ENCODE peak calls at places on chromosomes 2 and 18, in four cellular contexts. One of them, this sample, is unnamed.

GRCh38 chr2:174259981-174260380 is 11.6 kb upstream of the OLA1 start:
- DNase-seq in breast epithelium: no peak
- DNase-seq in BJ: peak; percentile 10
- DNase-seq in PC-9: no peak
- DNase-seq in this sample: peak; percentile 69

GRCh38 chr18:32018331-32019250 is at the start of gene RNF125:
- DNase-seq in breast epithelium: peak; percentile 80
- DNase-seq in BJ: peak; percentile 19
- DNase-seq in PC-9: peak; percentile 42
- DNase-seq in this sample: peak; percentile 86

GRCh38 chr2:152372438-152372984 is 37.5 kb downstream of the FMNL2 start:
- DNase-seq in breast epithelium: no peak
- DNase-seq in BJ: no peak
- DNase-seq in PC-9: no peak
- DNase-seq in this sample: no peak

GRCh38 chr18:34977787-34978532 is 63.3 kb upstream of the MAPRE2 start:
- DNase-seq in breast epithelium: no peak
- DNase-seq in BJ: no peak
- DNase-seq in PC-9: peak; percentile 35
- DNase-seq in this sample: peak; percentile 18

GRCh38 chr2:101307950-101308431 is 510 bp downstream of the RNF149 start:
- DNase-seq in breast epithelium: no peak
- DNase-seq in BJ: no peak
- DNase-seq in PC-9: no peak
- DNase-seq in this sample: no peak

GRCh38 chr2:179096090-179096489 is 46.2 kb upstream of the CCDC141 start:
- DNase-seq in breast epithelium: no peak
- DNase-seq in BJ: no peak
- DNase-seq in PC-9: peak; percentile 73
- DNase-seq in this sample: peak; percentile 49

GRCh38 chr2:208250401-208250800 is 4.5 kb downstream of the IDH1 start:
- DNase-seq in breast epithelium: no peak
- DNase-seq in BJ: no peak
- DNase-seq in PC-9: peak; percentile 68
- DNase-seq in this sample: peak; percentile 65

GRCh38 chr2:46643951-46644350 is 164.6 kb downstream of the TMEM247 start:
- DNase-seq in breast epithelium: no peak
- DNase-seq in BJ: no peak
- DNase-seq in PC-9: peak; percentile 89
- DNase-seq in this sample: peak; percentile 85

GRCh38 chr2:39737661-39738060 is 41.4 kb downstream of the THUMPD2 start:
- DNase-seq in breast epithelium: no peak
- DNase-seq in BJ: no peak
- DNase-seq in PC-9: no peak
- DNase-seq in this sample: peak; percentile 27

GRCh38 chr2:200026838-200027237 is 71.5 kb downstream of the MAIP1 start:
- DNase-seq in breast epithelium: no peak
- DNase-seq in BJ: peak; percentile 70
- DNase-seq in PC-9: no peak
- DNase-seq in this sample: no peak

GRCh38 chr18:34321075-34321474 is 96.4 kb upstream of the NOL4 start:
- DNase-seq in breast epithelium: no peak
- DNase-seq in BJ: no peak
- DNase-seq in PC-9: no peak
- DNase-seq in this sample: no peak

GRCh38 chr2:226116346-226116745 is 683.3 kb downstream of the IRS1 start:
- DNase-seq in breast epithelium: no peak
- DNase-seq in BJ: no peak
- DNase-seq in PC-9: no peak
- DNase-seq in this sample: no peak

GRCh38 chr2:125455110-125455509 is 1200.8 kb upstream of the GYPC start:
- DNase-seq in breast epithelium: no peak
- DNase-seq in BJ: peak; percentile 5
- DNase-seq in PC-9: no peak
- DNase-seq in this sample: peak; percentile 30

GRCh38 chr18:70337139-70337972 is 48.5 kb downstream of the SOCS6 start:
- DNase-seq in breast epithelium: no peak
- DNase-seq in BJ: peak; percentile 73
- DNase-seq in PC-9: peak; percentile 88
- DNase-seq in this sample: peak; percentile 98

GRCh38 chr2:46003912-46004473 is 293.2 kb upstream of the EPAS1 start:
- DNase-seq in breast epithelium: no peak
- DNase-seq in BJ: no peak
- DNase-seq in PC-9: no peak
- DNase-seq in this sample: peak; percentile 31

GRCh38 chr18:12031836-12032235 is 50.5 kb downstream of the IMPA2 start:
- DNase-seq in breast epithelium: no peak
- DNase-seq in BJ: peak; percentile 68
- DNase-seq in PC-9: no peak
- DNase-seq in this sample: no peak

GRCh38 chr2:213688129-213688528 is 403.9 kb downstream of the SPAG16 start:
- DNase-seq in breast epithelium: no peak
- DNase-seq in BJ: no peak
- DNase-seq in PC-9: no peak
- DNase-seq in this sample: no peak

GRCh38 chr2:151771599-151772358 is 37.5 kb upstream of the NEB start:
- DNase-seq in breast epithelium: no peak
- DNase-seq in BJ: peak; percentile 83
- DNase-seq in PC-9: no peak
- DNase-seq in this sample: no peak

GRCh38 chr18:67305466-67305865 is 211.1 kb downstream of the DSEL start:
- DNase-seq in breast epithelium: no peak
- DNase-seq in BJ: no peak
- DNase-seq in PC-9: no peak
- DNase-seq in this sample: no peak

GRCh38 chr2:184322615-184323014 is 275.7 kb upstream of the ZNF804A start:
- DNase-seq in breast epithelium: no peak
- DNase-seq in BJ: no peak
- DNase-seq in PC-9: no peak
- DNase-seq in this sample: no peak

DNA sequence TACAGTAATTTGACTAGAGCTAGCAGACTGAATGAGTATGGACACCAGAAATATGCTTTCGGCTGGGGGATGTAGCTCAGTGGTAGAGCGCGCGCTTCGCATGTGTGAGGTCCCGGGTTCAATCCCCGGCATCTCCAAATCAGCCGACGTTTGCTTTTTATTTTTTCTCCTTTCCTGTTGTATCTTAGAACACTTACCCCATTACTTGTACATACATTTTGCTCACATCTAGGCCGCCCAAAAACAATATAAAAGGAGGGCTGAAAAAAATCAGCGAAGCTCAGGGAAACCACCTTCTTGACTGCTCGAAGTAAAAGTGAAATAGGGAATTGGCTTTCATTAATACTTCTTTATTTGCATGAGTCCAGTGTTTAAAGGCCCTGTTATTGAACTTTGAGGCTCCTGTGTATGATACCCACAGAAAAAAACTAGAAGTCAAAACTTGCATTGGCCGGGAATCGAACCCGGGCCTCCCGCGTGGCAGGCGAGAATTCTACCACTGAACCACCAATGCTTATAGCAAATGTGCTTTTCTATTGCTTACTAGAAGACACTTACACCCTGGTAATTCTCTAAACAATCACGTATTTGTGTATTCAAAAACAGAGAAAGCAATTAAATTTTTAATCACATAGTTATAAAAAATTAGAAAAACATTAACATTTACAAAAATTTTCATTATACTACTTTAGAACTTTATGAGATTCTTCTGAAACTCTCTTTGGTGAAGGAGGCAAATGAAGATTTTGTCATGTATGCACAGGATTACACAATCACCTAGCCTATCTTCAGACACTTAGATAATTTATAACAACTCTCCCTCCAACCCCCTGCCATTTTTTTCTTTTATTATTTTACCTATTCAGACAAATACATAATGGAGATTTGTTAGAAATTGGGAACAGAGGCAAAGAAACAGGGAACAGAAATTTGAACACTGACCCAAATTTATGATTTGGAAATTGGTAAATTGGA is 35.2 kb upstream of the GPD2 start:
- DNase-seq in breast epithelium: peak; percentile 71
- DNase-seq in BJ: peak; percentile 57
- DNase-seq in PC-9: peak; percentile 63
- DNase-seq in this sample: peak; percentile 73
- TF ChIP-seq CTCF in breast epithelium: no peak
- TF ChIP-seq CTCF in BJ: no peak
- TF ChIP-seq CTCF in PC-9: no peak
- TF ChIP-seq CTCF in this sample: no peak

DNA sequence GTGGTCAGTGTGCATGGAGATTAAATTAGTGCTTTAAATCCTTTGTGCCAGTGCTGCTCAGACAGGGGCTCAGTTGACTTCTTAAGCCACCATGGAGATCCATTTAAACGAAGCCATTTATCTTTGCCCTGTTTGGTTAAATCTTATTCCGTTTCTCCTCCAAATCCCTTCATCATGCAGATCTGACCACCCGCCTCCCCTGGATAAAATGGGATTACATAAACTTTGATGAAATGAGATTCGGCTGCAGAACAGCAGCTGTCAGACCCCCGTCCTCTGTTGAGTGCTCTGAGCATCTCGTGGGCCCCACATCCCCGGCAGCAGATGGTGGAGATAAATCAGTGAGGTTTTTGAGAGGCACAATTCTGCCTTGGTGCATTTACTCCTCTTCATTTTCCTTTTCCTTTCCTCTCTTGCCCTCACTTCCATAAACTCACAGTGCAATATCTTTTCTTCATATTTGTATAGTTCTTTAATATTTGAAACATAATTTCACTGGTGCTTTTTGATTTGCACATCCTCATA is 84.4 kb upstream of the TWIST2 start:
- DNase-seq in breast epithelium: no peak
- DNase-seq in BJ: no peak
- DNase-seq in PC-9: no peak
- DNase-seq in this sample: no peak
- H3K27me3 ChIP-seq in breast epithelium: no peaks in the 10 kb centered on the region
- H3K27me3 ChIP-seq in BJ: peaks cover 11% of the 10 kb centered on the region
- H3K27me3 ChIP-seq in PC-9: peaks cover 75% of the 10 kb centered on the region
- H3K27me3 ChIP-seq in this sample: no peaks in the 10 kb centered on the region

GRCh38 chr2:231182500-231182899 is 15.9 kb upstream of the ARMC9 start:
- DNase-seq in breast epithelium: no peak
- DNase-seq in BJ: no peak
- DNase-seq in PC-9: no peak
- DNase-seq in this sample: no peak

GRCh38 chr2:231184319-231184718 is 14.1 kb upstream of the ARMC9 start:
- DNase-seq in breast epithelium: no peak
- DNase-seq in BJ: no peak
- DNase-seq in PC-9: no peak
- DNase-seq in this sample: no peak

GRCh38 chr2:231183851-231184250 is 14.6 kb upstream of the ARMC9 start:
- DNase-seq in breast epithelium: no peak
- DNase-seq in BJ: no peak
- DNase-seq in PC-9: no peak
- DNase-seq in this sample: no peak

GRCh38 chr2:231185050-231185725 is 13.2 kb upstream of the ARMC9 start:
- DNase-seq in breast epithelium: no peak
- DNase-seq in BJ: no peak
- DNase-seq in PC-9: no peak
- DNase-seq in this sample: no peak

GRCh38 chr2:231181848-231182247 is 16.6 kb upstream of the ARMC9 start:
- DNase-seq in breast epithelium: no peak
- DNase-seq in BJ: no peak
- DNase-seq in PC-9: no peak
- DNase-seq in this sample: no peak
- TF ChIP-seq CTCF in breast epithelium: no peak
- TF ChIP-seq CTCF in BJ: no peak
- TF ChIP-seq CTCF in PC-9: no peak
- TF ChIP-seq CTCF in this sample: no peak

GRCh38 chr18:48440924-48441323 is 31.7 kb upstream of the ZBTB7C start:
- DNase-seq in breast epithelium: no peak
- DNase-seq in BJ: no peak
- DNase-seq in PC-9: no peak
- DNase-seq in this sample: no peak
- H3K27me3 ChIP-seq in breast epithelium: no peaks in the 10 kb centered on the region
- H3K27me3 ChIP-seq in BJ: peaks cover 38% of the 10 kb centered on the region
- H3K27me3 ChIP-seq in PC-9: no peaks in the 10 kb centered on the region
- H3K27me3 ChIP-seq in this sample: peaks cover 1% of the 10 kb centered on the region

GRCh38 chr18:68705119-68705518 is 9.8 kb downstream of the TMX3 start:
- DNase-seq in breast epithelium: no peak
- DNase-seq in BJ: no peak
- DNase-seq in PC-9: no peak
- DNase-seq in this sample: no peak
- TF ChIP-seq CTCF in breast epithelium: no peak
- TF ChIP-seq CTCF in BJ: no peak
- TF ChIP-seq CTCF in PC-9: no peak
- TF ChIP-seq CTCF in this sample: no peak

GRCh38 chr2:220240640-220241039 is 613.2 kb downstream of the SLC4A3 start:
- DNase-seq in breast epithelium: no peak
- DNase-seq in BJ: no peak
- DNase-seq in PC-9: no peak
- DNase-seq in this sample: no peak
- H3K27me3 ChIP-seq in breast epithelium: no peaks in the 10 kb centered on the region
- H3K27me3 ChIP-seq in BJ: no peaks in the 10 kb centered on the region
- H3K27me3 ChIP-seq in PC-9: no peaks in the 10 kb centered on the region
- H3K27me3 ChIP-seq in this sample: no peaks in the 10 kb centered on the region

DNA sequence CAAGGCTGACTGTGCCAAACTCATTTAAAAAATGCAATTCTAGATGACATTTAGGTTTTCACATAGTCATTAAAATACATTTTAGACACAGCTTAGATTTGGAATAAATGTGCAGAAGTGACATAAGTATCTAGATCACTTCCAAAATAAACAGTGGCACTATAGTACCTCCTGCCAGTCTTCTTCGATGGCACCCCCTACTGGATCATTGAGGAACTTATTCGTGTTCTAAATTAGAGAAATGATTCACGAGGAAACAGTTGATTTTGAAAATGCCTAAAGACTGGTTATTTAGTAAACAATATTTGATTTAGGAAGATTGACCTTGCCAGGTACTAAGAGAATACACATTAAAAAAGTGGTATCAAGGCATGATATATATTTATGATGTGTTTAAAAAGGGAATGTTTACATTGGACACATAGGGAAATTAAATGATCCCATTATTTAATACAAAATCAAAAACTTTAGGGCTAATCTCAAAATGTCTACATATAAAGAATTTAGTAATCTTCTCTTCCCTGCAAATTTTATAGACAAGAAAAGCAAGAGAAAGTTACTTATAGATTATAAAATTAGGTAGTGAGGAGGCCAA is 323.9 kb downstream of the XIRP2 start:
- DNase-seq in breast epithelium: no peak
- DNase-seq in BJ: no peak
- DNase-seq in PC-9: peak; percentile 35
- DNase-seq in this sample: peak; percentile 59
- TF ChIP-seq CTCF in breast epithelium: peak; percentile 32
- TF ChIP-seq CTCF in BJ: peak; percentile 74
- TF ChIP-seq CTCF in PC-9: peak; percentile 76
- TF ChIP-seq CTCF in this sample: peak; percentile 56

GRCh38 chr18:47226660-47227059 is 24.8 kb downstream of the SKOR2 start:
- DNase-seq in breast epithelium: no peak
- DNase-seq in BJ: no peak
- DNase-seq in PC-9: no peak
- DNase-seq in this sample: no peak
- H3K27me3 ChIP-seq in breast epithelium: no peaks in the 10 kb centered on the region
- H3K27me3 ChIP-seq in BJ: peaks cover 2% of the 10 kb centered on the region
- H3K27me3 ChIP-seq in PC-9: peaks cover 37% of the 10 kb centered on the region
- H3K27me3 ChIP-seq in this sample: no peaks in the 10 kb centered on the region

GRCh38 chr2:132559326-132559725 is 110.7 kb downstream of the LYPD1 start:
- DNase-seq in breast epithelium: no peak
- DNase-seq in BJ: no peak
- DNase-seq in PC-9: no peak
- DNase-seq in this sample: no peak
- TF ChIP-seq CTCF in breast epithelium: no peak
- TF ChIP-seq CTCF in BJ: no peak
- TF ChIP-seq CTCF in PC-9: no peak
- TF ChIP-seq CTCF in this sample: no peak

This sample was measured in bronchial epithelial cell.